ENCODE peak calls at places on chromosomes 11 and 22, in eight cellular contexts. L is tibial artery, X is A549, Z is OCI-LY7, W is cardiac fibroblast, G is prostate gland, F is bronchial epithelial cell, H is neuronal stem cell. V is an unnamed sample.

GRCh38 chr22:42905702-42906183 is 48.7 kb upstream of the ARFGAP3 start:
- DNase-seq in L (peak; percentile 87), X (no peak), Z (no peak), W (no peak), G (peak; percentile 51), F (no peak), H (no peak), V (no peak)

GRCh38 chr11:96259053-96259837 is 83.8 kb downstream of the MAML2 start:
- DNase-seq in L (no peak), X (peak; percentile 26), Z (peak; percentile 32), W (peak; percentile 85), G (no peak), F (peak; percentile 93), H (no peak), V (no peak)

GRCh38 chr11:109362059-109362458 is 59.9 kb upstream of the C11orf87 start:
- DNase-seq in L (no peak), X (no peak), Z (no peak), W (peak; percentile 25), G (no peak), F (peak; percentile 21), H (no peak), V (no peak)

GRCh38 chr11:129354688-129355087 is 21.0 kb upstream of the BARX2 start:
- DNase-seq in L (no peak), X (no peak), Z (no peak), W (no peak), G (no peak), F (no peak), H (no peak), V (no peak)

GRCh38 chr11:80186687-80187086 is 745.9 kb upstream of the TENM4 start:
- DNase-seq in L (no peak), X (no peak), Z (no peak), W (no peak), G (no peak), F (peak; percentile 22), H (no peak), V (no peak)

GRCh38 chr11:111637885-111638284 is 35.6 kb downstream of the SIK2 start:
- DNase-seq in L (no peak), X (no peak), Z (no peak), W (no peak), G (no peak), F (no peak), H (no peak), V (no peak)

GRCh38 chr11:63764201-63764711 is 4.3 kb downstream of the ZFTA start:
- DNase-seq in L (no peak), X (no peak), Z (no peak), W (no peak), G (no peak), F (no peak), H (no peak), V (no peak)

GRCh38 chr11:267491-267994 is 10.7 kb upstream of the NLRP6 start:
- DNase-seq in L (peak; percentile 74), X (peak; percentile 61), Z (peak; percentile 73), W (no peak), G (peak; percentile 46), F (no peak), H (no peak), V (no peak)

GRCh38 chr22:45007247-45007945 is 2.4 kb downstream of the PHF21B start:
- DNase-seq in L (no peak), X (peak; percentile 16), Z (no peak), W (peak; percentile 26), G (peak; percentile 67), F (no peak), H (peak; percentile 86), V (no peak)

GRCh38 chr11:65928667-65929066 is 9.4 kb downstream of the DRAP1 start:
- DNase-seq in L (no peak), X (no peak), Z (peak; percentile 16), W (no peak), G (no peak), F (no peak), H (no peak), V (no peak)

GRCh38 chr11:133386852-133387251 is 145.4 kb downstream of the OPCML start:
- DNase-seq in L (no peak), X (no peak), Z (no peak), W (no peak), G (no peak), F (no peak), H (no peak), V (no peak)

GRCh38 chr22:42283288-42284229 is 13.1 kb upstream of the TCF20 start:
- DNase-seq in L (no peak), X (no peak), Z (no peak), W (no peak), G (no peak), F (no peak), H (peak; percentile 71), V (no peak)

GRCh38 chr11:112786886-112787530 is 174.2 kb upstream of the NCAM1 start:
- DNase-seq in L (no peak), X (no peak), Z (no peak), W (no peak), G (no peak), F (no peak), H (no peak), V (no peak)

GRCh38 chr11:6674856-6675255 is 8.3 kb downstream of the MRPL17 start:
- DNase-seq in L (no peak), X (no peak), Z (no peak), W (no peak), G (no peak), F (no peak), H (no peak), V (no peak)

GRCh38 chr11:121159721-121160120 is 58.7 kb downstream of the TECTA start:
- DNase-seq in L (no peak), X (no peak), Z (no peak), W (no peak), G (no peak), F (no peak), H (no peak), V (no peak)

GRCh38 chr11:41879186-41879738 is 419.8 kb upstream of the LRRC4C start:
- DNase-seq in L (no peak), X (peak; percentile 33), Z (no peak), W (peak; percentile 64), G (no peak), F (peak; percentile 80), H (no peak), V (no peak)

GRCh38 chr11:111320728-111321568 is 22.6 kb downstream of the POU2AF3 start:
- DNase-seq in L (no peak), X (no peak), Z (no peak), W (no peak), G (no peak), F (no peak), H (no peak), V (no peak)

GRCh38 chr11:536841-537621 is at the start of gene LRRC56:
- DNase-seq in L (peak; percentile 83), X (peak; percentile 51), Z (peak; percentile 96), W (peak; percentile 76), G (peak; percentile 89), F (peak; percentile 57), H (peak; percentile 77), V (peak; percentile 83)

GRCh38 chr22:24428751-24429410 is 1.5 kb downstream of the ADORA2A start:
- DNase-seq in L (no peak), X (no peak), Z (peak; percentile 75), W (no peak), G (no peak), F (no peak), H (no peak), V (no peak)
- H3K4me3 ChIP-seq in L (no peak overlapping the region), X (no peak overlapping the region), Z (peak overlapping the region; percentile 71), W (no peak overlapping the region), G (no peak overlapping the region), F (no peak overlapping the region), H (no peak overlapping the region), V (no peak overlapping the region)

DNA sequence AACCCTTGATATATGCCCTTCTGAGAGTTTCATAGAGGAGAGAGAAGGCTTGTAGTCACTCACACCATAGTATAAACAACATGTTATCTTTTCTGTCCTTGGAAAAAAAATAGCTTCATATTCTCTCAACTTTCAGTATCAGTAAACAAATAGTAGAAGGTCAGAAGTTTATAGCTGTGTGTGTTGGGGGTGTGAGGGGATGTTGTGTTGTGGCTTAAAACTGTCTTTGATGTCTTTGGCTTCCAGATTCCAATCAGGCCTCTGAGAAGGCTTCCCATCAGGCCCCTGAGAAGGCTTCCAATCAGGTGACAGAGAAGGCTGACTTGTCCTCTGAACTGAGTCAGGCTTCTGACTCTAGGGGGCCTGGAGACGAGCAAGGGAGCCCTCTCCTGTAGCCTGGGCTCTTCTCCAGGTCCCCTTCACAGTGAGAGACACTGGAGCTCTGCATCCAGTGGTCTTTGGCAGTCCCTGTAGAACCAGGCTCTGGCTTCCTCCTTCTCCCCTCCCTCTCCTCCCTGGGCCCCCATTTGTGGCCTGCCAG is 9.3 kb downstream of the MTFP1 start:
- DNase-seq in L (no peak), X (no peak), Z (no peak), W (no peak), G (no peak), F (no peak), H (no peak), V (no peak)
- H3K4me3 ChIP-seq in L (no peak overlapping the region), X (no peak overlapping the region), Z (peak overlapping the region; percentile 63), W (no peak overlapping the region), G (no peak overlapping the region), F (no peak overlapping the region), H (no peak overlapping the region), V (peak overlapping the region; percentile 52)

GRCh38 chr11:67731583-67731982 is 57.2 kb upstream of the ALDH3B2 start:
- DNase-seq in L (no peak), X (no peak), Z (peak; percentile 17), W (no peak), G (no peak), F (no peak), H (no peak), V (peak; percentile 3)

DNA sequence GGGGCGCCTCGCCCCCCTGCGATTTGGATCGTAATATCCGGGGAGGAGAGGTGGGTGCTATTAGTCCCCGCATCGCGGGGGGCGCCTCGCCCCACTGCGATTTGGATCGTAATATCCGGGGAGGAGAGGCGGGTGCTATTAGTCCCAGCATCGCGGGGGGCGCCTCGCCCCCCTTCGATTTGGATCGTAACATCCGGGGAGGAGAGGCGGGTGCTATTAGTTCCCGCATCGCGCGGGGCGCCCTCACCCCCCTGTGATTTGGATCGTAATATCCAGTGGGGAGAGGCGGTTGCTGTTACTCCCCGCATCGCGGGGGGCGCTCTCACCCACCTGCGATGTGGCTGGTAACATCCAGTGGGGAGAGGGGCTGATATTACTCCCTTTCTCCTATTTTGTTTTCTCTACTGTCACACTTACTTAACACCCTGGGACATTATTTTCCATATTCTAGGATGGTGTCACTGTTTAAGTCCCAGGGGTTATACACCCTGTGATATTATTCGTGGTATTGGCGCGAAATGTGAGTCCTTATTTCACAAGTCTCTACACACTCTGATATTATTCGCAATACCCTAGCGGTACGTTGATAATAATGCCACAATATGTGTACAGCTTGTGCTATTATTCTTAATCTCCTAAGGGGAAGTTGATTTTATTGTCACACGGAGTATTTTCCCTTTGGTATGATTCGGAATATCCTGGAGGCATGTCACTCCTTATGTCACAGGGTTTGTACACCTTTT is 57.8 kb upstream of the ALDH3B2 start:
- DNase-seq in L (no peak), X (peak; percentile 56), Z (peak; percentile 76), W (no peak), G (no peak), F (no peak), H (no peak), V (peak; percentile 85)
- H3K4me3 ChIP-seq in L (no peak overlapping the region), X (peak overlapping the region; percentile 63), Z (peak overlapping the region; percentile 67), W (no peak overlapping the region), G (no peak overlapping the region), F (no peak overlapping the region), H (no peak overlapping the region), V (peak overlapping the region; percentile 45)

DNA sequence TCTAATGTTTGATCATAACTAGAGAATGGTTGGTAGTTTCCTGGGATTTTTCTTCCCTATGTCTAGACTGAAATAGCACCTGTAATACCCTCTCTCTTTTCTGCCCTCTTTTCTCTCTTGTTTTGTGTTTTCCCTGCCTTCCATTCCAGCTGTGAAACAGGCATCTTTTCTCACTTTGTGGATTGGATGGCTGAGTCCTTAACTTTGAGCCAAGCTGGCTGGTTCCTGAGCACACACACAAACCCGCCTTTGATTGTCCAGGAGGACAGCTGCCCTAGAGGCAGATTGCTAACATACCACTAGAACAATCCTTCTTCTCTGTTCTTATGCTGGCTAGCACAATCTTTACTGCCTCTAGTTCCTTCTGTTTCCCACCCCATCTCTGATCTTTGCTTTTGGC is 17.7 kb downstream of the CTNND1 start:
- DNase-seq in L (no peak), X (peak; percentile 63), Z (no peak), W (peak; percentile 59), G (peak; percentile 74), F (peak; percentile 58), H (no peak), V (no peak)
- H3K4me3 ChIP-seq in L (no peak overlapping the region), X (peak overlapping the region; percentile 1), Z (no peak overlapping the region), W (no peak overlapping the region), G (no peak overlapping the region), F (no peak overlapping the region), H (peak overlapping the region; percentile 25), V (no peak overlapping the region)

V was measured in Jurkat, Clone E6-1.